ENCODE peak calls at places on chromosomes 11 and 22, in eight cellular contexts. Q, Y, L, E, B, K, Z and D are unnamed samples.

GRCh38 chr11:8597182-8597581 is 3.2 kb upstream of the STK33 start:
- DNase-seq in Q (no peak), Y (no peak), L (no peak), E (peak), B (no peak), K (no peak), Z (peak), D (no peak)

GRCh38 chr22:29040385-29041275 is 21.0 kb downstream of the C22orf31 start:
- DNase-seq in Q (peak), Y (peak), L (peak), E (peak), B (peak), K (peak), Z (peak), D (peak)

GRCh38 chr11:106456651-106457050 is 379.2 kb downstream of the AASDHPPT start:
- DNase-seq in Q (no peak), Y (no peak), L (no peak), E (no peak), B (no peak), K (no peak), Z (no peak), D (no peak)

GRCh38 chr11:6351782-6352181 is 31.5 kb upstream of the CAVIN3 start:
- DNase-seq in Q (no peak), Y (no peak), L (no peak), E (no peak), B (no peak), K (no peak), Z (no peak), D (no peak)

GRCh38 chr11:108524422-108524821 is 26.2 kb upstream of the POGLUT3 start:
- DNase-seq in Q (no peak), Y (no peak), L (no peak), E (no peak), B (no peak), K (no peak), Z (no peak), D (no peak)

GRCh38 chr22:24460418-24461089 is 33.2 kb downstream of the ADORA2A start:
- DNase-seq in Q (no peak), Y (no peak), L (no peak), E (no peak), B (no peak), K (no peak), Z (peak), D (no peak)

GRCh38 chr11:59791639-59792038 is 18.9 kb downstream of the MRPL16 start:
- DNase-seq in Q (no peak), Y (no peak), L (no peak), E (no peak), B (no peak), K (no peak), Z (peak), D (no peak)

GRCh38 chr11:125371451-125371935 is 124.6 kb downstream of the FEZ1 start:
- DNase-seq in Q (no peak), Y (no peak), L (no peak), E (no peak), B (no peak), K (no peak), Z (no peak), D (no peak)

GRCh38 chr11:35549787-35550186 is 24.4 kb upstream of the PAMR1 start:
- DNase-seq in Q (no peak), Y (no peak), L (peak), E (peak), B (no peak), K (no peak), Z (peak), D (no peak)

GRCh38 chr11:3853935-3854659 is 1.4 kb upstream of the STIM1 start:
- DNase-seq in Q (no peak), Y (no peak), L (no peak), E (no peak), B (no peak), K (peak), Z (no peak), D (no peak)

GRCh38 chr11:890794-891600 is 19.6 kb downstream of the CHID1 start:
- DNase-seq in Q (no peak), Y (no peak), L (no peak), E (no peak), B (no peak), K (no peak), Z (no peak), D (no peak)

GRCh38 chr11:90493379-90493778 is 270.5 kb upstream of the CHORDC1 start:
- DNase-seq in Q (no peak), Y (no peak), L (no peak), E (no peak), B (no peak), K (no peak), Z (no peak), D (no peak)

GRCh38 chr11:68798221-68798813 is 43.4 kb downstream of the CPT1A start:
- DNase-seq in Q (peak), Y (peak), L (peak), E (no peak), B (peak), K (peak), Z (peak), D (no peak)

GRCh38 chr11:70540196-70540595 is 141.9 kb downstream of the CTTN start:
- DNase-seq in Q (no peak), Y (no peak), L (peak), E (no peak), B (no peak), K (peak), Z (no peak), D (no peak)

GRCh38 chr22:45631140-45631539 is 40.5 kb upstream of the ATXN10 start:
- DNase-seq in Q (no peak), Y (no peak), L (peak), E (no peak), B (no peak), K (no peak), Z (no peak), D (no peak)

GRCh38 chr11:93000511-93001476 is 31.3 kb downstream of the MTNR1B start:
- DNase-seq in Q (no peak), Y (no peak), L (no peak), E (peak), B (no peak), K (no peak), Z (peak), D (no peak)

GRCh38 chr11:27187075-27187847 is 146.6 kb downstream of the BBOX1 start:
- DNase-seq in Q (no peak), Y (no peak), L (no peak), E (no peak), B (no peak), K (no peak), Z (no peak), D (no peak)

GRCh38 chr11:119352857-119353260 is 6.4 kb upstream of the MFRP start:
- DNase-seq in Q (no peak), Y (no peak), L (no peak), E (no peak), B (no peak), K (peak), Z (no peak), D (no peak)

GRCh38 chr22:48707749-48708557 is 1119.7 kb downstream of the BRD1 start:
- DNase-seq in Q (no peak), Y (no peak), L (no peak), E (no peak), B (no peak), K (no peak), Z (no peak), D (no peak)

GRCh38 chr22:34035209-34035608 is 114.9 kb upstream of the LARGE1 start:
- DNase-seq in Q (no peak), Y (no peak), L (no peak), E (no peak), B (no peak), K (no peak), Z (no peak), D (no peak)

GRCh38 chr11:17343907-17344306 is 7.7 kb upstream of the NCR3LG1 start:
- DNase-seq in Q (no peak), Y (no peak), L (no peak), E (peak), B (no peak), K (no peak), Z (peak), D (no peak)

GRCh38 chr11:726278-726915 is 20.4 kb downstream of the EPS8L2 start:
- DNase-seq in Q (peak), Y (no peak), L (no peak), E (no peak), B (no peak), K (peak), Z (peak), D (no peak)

GRCh38 chr22:29121124-29121523 is 48.3 kb downstream of the KREMEN1 start:
- DNase-seq in Q (no peak), Y (no peak), L (no peak), E (no peak), B (no peak), K (no peak), Z (no peak), D (no peak)

GRCh38 chr22:17910561-17911311 is 113.6 kb downstream of the MICAL3 start:
- DNase-seq in Q (no peak), Y (peak), L (peak), E (peak), B (peak), K (peak), Z (peak), D (no peak)

GRCh38 chr11:27347949-27348879 is 14.8 kb downstream of the CCDC34 start:
- DNase-seq in Q (no peak), Y (no peak), L (no peak), E (no peak), B (no peak), K (no peak), Z (peak), D (no peak)

GRCh38 chr11:69518081-69518950 is 36.9 kb downstream of the LINC01488 start:
- DNase-seq in Q (no peak), Y (no peak), L (no peak), E (peak), B (no peak), K (no peak), Z (peak), D (no peak)

GRCh38 chr22:17903564-17904295 is 120.6 kb downstream of the MICAL3 start:
- DNase-seq in Q (no peak), Y (no peak), L (peak), E (no peak), B (no peak), K (no peak), Z (no peak), D (no peak)

GRCh38 chr11:128334311-128335044 is 252.9 kb downstream of the ETS1 start:
- DNase-seq in Q (no peak), Y (no peak), L (no peak), E (no peak), B (peak), K (no peak), Z (no peak), D (no peak)

GRCh38 chr11:96158126-96158525 is 184.9 kb downstream of the MAML2 start:
- DNase-seq in Q (no peak), Y (no peak), L (no peak), E (no peak), B (no peak), K (no peak), Z (no peak), D (no peak)

GRCh38 chr11:96157517-96157873 is 185.5 kb downstream of the MAML2 start:
- DNase-seq in Q (no peak), Y (no peak), L (no peak), E (no peak), B (no peak), K (no peak), Z (no peak), D (no peak)

GRCh38 chr11:96154802-96155520 is 188.0 kb downstream of the MAML2 start:
- DNase-seq in Q (no peak), Y (no peak), L (no peak), E (peak), B (no peak), K (no peak), Z (peak), D (no peak)

GRCh38 chr11:96156379-96156722 is 186.6 kb downstream of the MAML2 start:
- DNase-seq in Q (no peak), Y (no peak), L (no peak), E (no peak), B (no peak), K (no peak), Z (no peak), D (no peak)

DNA sequence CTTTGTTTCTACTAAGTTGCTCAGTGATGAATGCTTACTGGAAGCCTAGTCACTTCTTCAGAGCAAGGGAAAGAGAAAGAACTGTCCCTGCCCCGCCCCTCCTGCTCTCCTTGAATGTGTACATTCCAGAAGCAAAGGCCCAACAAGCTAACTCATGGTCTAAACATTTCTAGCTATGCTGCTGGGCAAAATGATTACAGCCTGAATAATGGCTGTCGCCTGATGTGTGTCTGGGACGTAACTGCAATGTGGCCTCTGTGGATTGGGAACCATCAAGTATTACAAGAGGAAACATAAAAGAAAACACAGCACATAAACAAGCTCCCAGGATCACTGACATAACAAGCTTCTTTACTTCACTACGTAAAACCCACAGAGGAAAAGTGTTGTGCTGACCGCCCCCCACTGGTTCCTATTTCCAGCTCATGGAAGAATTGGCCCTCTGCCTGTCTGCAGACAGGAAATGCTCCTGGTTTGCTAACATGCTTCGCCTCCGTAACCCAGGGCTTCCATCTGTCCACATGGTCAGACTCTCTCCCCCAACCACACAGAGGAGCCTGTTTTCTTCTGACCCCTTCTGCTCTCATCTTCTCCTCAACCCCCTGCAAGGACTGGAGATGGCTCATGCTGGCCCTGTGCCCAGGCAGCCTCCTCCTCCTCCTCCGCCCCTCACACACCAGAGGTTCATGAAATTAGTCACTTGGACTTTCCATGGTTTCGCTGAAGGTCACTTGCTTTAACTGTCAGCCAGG is 187.2 kb downstream of the MAML2 start:
- DNase-seq in Q (no peak), Y (no peak), L (no peak), E (peak), B (no peak), K (peak), Z (peak), D (peak)
- TF ChIP-seq CTCF in Q (no peak), Y (no peak), L (no peak), E (peak), B (no peak), K (no peak), Z (peak), D (no peak)

DNA sequence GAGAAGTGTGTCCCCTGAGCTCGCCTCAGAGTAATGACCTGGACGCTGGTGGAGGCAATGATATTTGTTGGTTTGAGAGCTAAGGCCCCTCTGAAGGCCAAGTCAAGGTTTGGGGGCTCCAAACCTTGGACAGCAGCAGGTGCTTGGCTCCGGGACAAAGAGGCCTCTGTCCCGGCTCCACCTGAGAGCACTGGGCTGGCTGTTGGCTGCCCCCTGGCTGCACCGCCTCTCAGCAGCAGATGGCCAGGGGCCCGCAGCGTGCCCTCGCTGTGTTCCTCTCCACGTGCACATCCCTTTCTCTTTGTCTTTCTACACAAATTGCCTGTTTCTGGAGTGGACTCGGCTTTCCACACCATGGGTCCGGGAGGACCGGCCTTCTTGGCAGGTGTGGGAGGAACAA is 301.3 kb downstream of the NTM start:
- DNase-seq in Q (peak), Y (no peak), L (no peak), E (no peak), B (peak), K (no peak), Z (no peak), D (no peak)
- TF ChIP-seq CTCF in Q (peak), Y (peak), L (no peak), E (no peak), B (no peak), K (no peak), Z (no peak), D (no peak)

DNA sequence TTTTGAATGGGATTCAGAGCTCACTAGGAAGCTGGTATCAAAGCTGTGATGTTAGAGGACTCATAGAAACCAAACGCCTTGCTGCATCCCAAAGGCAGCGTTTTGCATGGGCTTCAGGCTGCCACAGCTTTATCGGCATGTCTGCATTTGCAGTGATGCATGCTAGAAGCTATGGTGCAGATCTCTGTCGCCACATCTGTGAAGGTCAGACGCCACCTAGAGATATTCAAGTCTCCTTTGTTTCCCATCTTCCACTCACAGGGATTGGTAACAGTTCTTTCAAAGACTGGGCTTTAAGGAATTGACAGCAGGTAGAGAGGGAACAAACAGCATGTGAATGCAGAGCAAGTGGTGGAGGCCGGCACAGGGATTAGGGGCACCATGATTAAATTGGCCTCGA is 47.8 kb downstream of the NTM start:
- DNase-seq in Q (no peak), Y (no peak), L (no peak), E (no peak), B (no peak), K (no peak), Z (no peak), D (no peak)
- TF ChIP-seq CTCF in Q (no peak), Y (no peak), L (no peak), E (no peak), B (no peak), K (no peak), Z (no peak), D (no peak)

GRCh38 chr11:62921573-62922188 is 518 bp upstream of the CHRM1 start:
- DNase-seq in Q (no peak), Y (no peak), L (no peak), E (peak), B (no peak), K (no peak), Z (no peak), D (no peak)

GRCh38 chr11:62921201-62921572 is at the start of gene CHRM1:
- DNase-seq in Q (no peak), Y (no peak), L (no peak), E (no peak), B (no peak), K (peak), Z (no peak), D (no peak)

GRCh38 chr11:62923634-62924411 is 2.7 kb upstream of the CHRM1 start:
- DNase-seq in Q (no peak), Y (peak), L (peak), E (no peak), B (no peak), K (no peak), Z (no peak), D (no peak)

GRCh38 chr11:62922189-62922589 is 1.0 kb upstream of the CHRM1 start:
- DNase-seq in Q (no peak), Y (no peak), L (no peak), E (no peak), B (no peak), K (no peak), Z (no peak), D (no peak)

GRCh38 chr11:62922653-62923371 is 1.6 kb upstream of the CHRM1 start:
- DNase-seq in Q (no peak), Y (peak), L (peak), E (no peak), B (peak), K (peak), Z (no peak), D (no peak)
- TF ChIP-seq CTCF in Q (peak), Y (peak), L (peak), E (peak), B (peak), K (no peak), Z (peak), D (no peak)

GRCh38 chr11:116170526-116171120 is 602.2 kb downstream of the BUD13 start:
- DNase-seq in Q (no peak), Y (no peak), L (no peak), E (no peak), B (peak), K (no peak), Z (no peak), D (no peak)
- TF ChIP-seq CTCF in Q (peak), Y (peak), L (no peak), E (no peak), B (no peak), K (no peak), Z (no peak), D (no peak)

GRCh38 chr11:76243157-76243556 is 36.9 kb upstream of the WNT11 start:
- DNase-seq in Q (no peak), Y (no peak), L (peak), E (no peak), B (peak), K (no peak), Z (no peak), D (no peak)
- TF ChIP-seq CTCF in Q (no peak), Y (no peak), L (no peak), E (no peak), B (no peak), K (no peak), Z (no peak), D (no peak)

GRCh38 chr22:20154602-20155183 is 3.8 kb upstream of the CCDC188 start:
- DNase-seq in Q (no peak), Y (peak), L (no peak), E (no peak), B (no peak), K (no peak), Z (no peak), D (no peak)

GRCh38 chr22:20151276-20151588 is 377 bp upstream of the CCDC188 start:
- DNase-seq in Q (no peak), Y (no peak), L (no peak), E (no peak), B (no peak), K (no peak), Z (no peak), D (no peak)

GRCh38 chr22:20153945-20154344 is 3.1 kb upstream of the CCDC188 start:
- DNase-seq in Q (no peak), Y (no peak), L (no peak), E (no peak), B (no peak), K (no peak), Z (no peak), D (no peak)

GRCh38 chr22:20150381-20151275 is at the start of gene CCDC188:
- DNase-seq in Q (no peak), Y (no peak), L (no peak), E (no peak), B (no peak), K (no peak), Z (no peak), D (no peak)

GRCh38 chr22:20152464-20152890 is 1.6 kb upstream of the CCDC188 start:
- DNase-seq in Q (no peak), Y (no peak), L (no peak), E (no peak), B (no peak), K (no peak), Z (no peak), D (no peak)
- TF ChIP-seq CTCF in Q (no peak), Y (no peak), L (no peak), E (no peak), B (no peak), K (no peak), Z (no peak), D (no peak)

GRCh38 chr22:49997932-49998717 is 14.4 kb downstream of the IL17REL start:
- DNase-seq in Q (no peak), Y (no peak), L (no peak), E (no peak), B (no peak), K (no peak), Z (no peak), D (no peak)
- TF ChIP-seq CTCF in Q (no peak), Y (no peak), L (no peak), E (no peak), B (no peak), K (no peak), Z (no peak), D (no peak)